ENCODE peak calls at places on chromosome 2, in seven cellular contexts. One of them, this sample, is unnamed.

GRCh38 chr2:128557069-128557468 is 238.4 kb upstream of the HS6ST1 start:
- DNase-seq in fibroblast of gingiva: no peak
- DNase-seq in uterus: no peak
- DNase-seq in left colon: no peak
- DNase-seq in astrocyte of the hippocampus: no peak
- DNase-seq in stimulated activated CD4-positive, alpha-beta T cell treated with anti-CD3 and anti-CD28 coated beads, Interleukin-4, amount 100 ng/mL, for 4 hours: no peak
- DNase-seq in fibroblast of the conjunctiva: no peak
- DNase-seq in this sample: no peak

GRCh38 chr2:15359716-15360531 is 201.2 kb downstream of the NBAS start:
- DNase-seq in fibroblast of gingiva: peak
- DNase-seq in uterus: no peak
- DNase-seq in left colon: no peak
- DNase-seq in astrocyte of the hippocampus: peak
- DNase-seq in stimulated activated CD4-positive, alpha-beta T cell treated with anti-CD3 and anti-CD28 coated beads, Interleukin-4, amount 100 ng/mL, for 4 hours: no peak
- DNase-seq in fibroblast of the conjunctiva: peak
- DNase-seq in this sample: peak

GRCh38 chr2:134228493-134228903 is 25.4 kb upstream of the MGAT5 start:
- DNase-seq in fibroblast of gingiva: no peak
- DNase-seq in uterus: no peak
- DNase-seq in left colon: no peak
- DNase-seq in astrocyte of the hippocampus: no peak
- DNase-seq in stimulated activated CD4-positive, alpha-beta T cell treated with anti-CD3 and anti-CD28 coated beads, Interleukin-4, amount 100 ng/mL, for 4 hours: no peak
- DNase-seq in fibroblast of the conjunctiva: no peak
- DNase-seq in this sample: no peak

GRCh38 chr2:218169757-218170546 is 3.2 kb upstream of the CXCR1 start:
- DNase-seq in fibroblast of gingiva: no peak
- DNase-seq in uterus: no peak
- DNase-seq in left colon: peak
- DNase-seq in astrocyte of the hippocampus: no peak
- DNase-seq in stimulated activated CD4-positive, alpha-beta T cell treated with anti-CD3 and anti-CD28 coated beads, Interleukin-4, amount 100 ng/mL, for 4 hours: no peak
- DNase-seq in fibroblast of the conjunctiva: no peak
- DNase-seq in this sample: no peak

GRCh38 chr2:167832840-167833239 is 414.6 kb downstream of the STK39 start:
- DNase-seq in fibroblast of gingiva: no peak
- DNase-seq in uterus: no peak
- DNase-seq in left colon: no peak
- DNase-seq in astrocyte of the hippocampus: peak
- DNase-seq in stimulated activated CD4-positive, alpha-beta T cell treated with anti-CD3 and anti-CD28 coated beads, Interleukin-4, amount 100 ng/mL, for 4 hours: no peak
- DNase-seq in fibroblast of the conjunctiva: no peak
- DNase-seq in this sample: no peak

GRCh38 chr2:162074937-162075688 is 1.1 kb upstream of the DPP4 start:
- DNase-seq in fibroblast of gingiva: no peak
- DNase-seq in uterus: no peak
- DNase-seq in left colon: no peak
- DNase-seq in astrocyte of the hippocampus: no peak
- DNase-seq in stimulated activated CD4-positive, alpha-beta T cell treated with anti-CD3 and anti-CD28 coated beads, Interleukin-4, amount 100 ng/mL, for 4 hours: no peak
- DNase-seq in fibroblast of the conjunctiva: no peak
- DNase-seq in this sample: no peak

GRCh38 chr2:45173513-45173912 is 164.3 kb upstream of the SIX2 start:
- DNase-seq in fibroblast of gingiva: peak
- DNase-seq in uterus: no peak
- DNase-seq in left colon: no peak
- DNase-seq in astrocyte of the hippocampus: peak
- DNase-seq in stimulated activated CD4-positive, alpha-beta T cell treated with anti-CD3 and anti-CD28 coated beads, Interleukin-4, amount 100 ng/mL, for 4 hours: no peak
- DNase-seq in fibroblast of the conjunctiva: peak
- DNase-seq in this sample: peak

GRCh38 chr2:7053650-7054262 is 136.5 kb downstream of the RNF144A start:
- DNase-seq in fibroblast of gingiva: no peak
- DNase-seq in uterus: no peak
- DNase-seq in left colon: peak
- DNase-seq in astrocyte of the hippocampus: no peak
- DNase-seq in stimulated activated CD4-positive, alpha-beta T cell treated with anti-CD3 and anti-CD28 coated beads, Interleukin-4, amount 100 ng/mL, for 4 hours: no peak
- DNase-seq in fibroblast of the conjunctiva: no peak
- DNase-seq in this sample: no peak

GRCh38 chr2:190696792-190697398 is 48.0 kb downstream of the NAB1 start:
- DNase-seq in fibroblast of gingiva: no peak
- DNase-seq in uterus: no peak
- DNase-seq in left colon: no peak
- DNase-seq in astrocyte of the hippocampus: peak
- DNase-seq in stimulated activated CD4-positive, alpha-beta T cell treated with anti-CD3 and anti-CD28 coated beads, Interleukin-4, amount 100 ng/mL, for 4 hours: no peak
- DNase-seq in fibroblast of the conjunctiva: no peak
- DNase-seq in this sample: no peak

GRCh38 chr2:236622660-236623059 is 53.0 kb downstream of the ACKR3 start:
- DNase-seq in fibroblast of gingiva: no peak
- DNase-seq in uterus: no peak
- DNase-seq in left colon: no peak
- DNase-seq in astrocyte of the hippocampus: no peak
- DNase-seq in stimulated activated CD4-positive, alpha-beta T cell treated with anti-CD3 and anti-CD28 coated beads, Interleukin-4, amount 100 ng/mL, for 4 hours: no peak
- DNase-seq in fibroblast of the conjunctiva: no peak
- DNase-seq in this sample: no peak

This sample was measured in RWPE1.